ENCODE peak calls at places on chromosomes 16 and 17, in five cellular contexts. M is IMR-90, Y is mesenchymal stem cell, J is H9, L is mesendoderm. K is an unnamed sample.

GRCh38 chr17:82802141-82802540 is 37.7 kb downstream of the ZNF750 start:
- DNase-seq in L (no peak), Y (peak; percentile 70), J (no peak), M (peak; percentile 2), K (no peak)

GRCh38 chr17:78237403-78238012 is 6.1 kb downstream of the TMEM235 start:
- DNase-seq in J (no peak), Y (no peak), M (no peak), L (no peak), K (no peak)

GRCh38 chr17:38578229-38578628 is 27.5 kb downstream of the SRCIN1 start:
- DNase-seq in L (peak; percentile 91), Y (peak; percentile 6), M (no peak), J (peak; percentile 95), K (no peak)

GRCh38 chr17:45043813-45044540 is 7.5 kb downstream of the DCAKD start:
- DNase-seq in L (no peak), Y (no peak), J (peak; percentile 58), M (no peak), K (no peak)

GRCh38 chr16:84761448-84762368 is 58.1 kb upstream of the CRISPLD2 start:
- DNase-seq in M (peak; percentile 86), L (no peak), J (no peak), Y (peak; percentile 50), K (no peak)

GRCh38 chr16:58665200-58665599 is 19.4 kb downstream of the SLC38A7 start:
- DNase-seq in Y (no peak), L (no peak), M (no peak), J (no peak), K (no peak)

GRCh38 chr16:3458852-3459361 is 15.4 kb downstream of the NAA60 start:
- DNase-seq in J (no peak), M (peak; percentile 15), Y (peak; percentile 47), L (no peak), K (peak; percentile 22)

GRCh38 chr17:61481421-61481820 is 29.2 kb downstream of the TBX4 start:
- DNase-seq in L (no peak), Y (no peak), M (no peak), J (peak; percentile 36), K (no peak)

GRCh38 chr17:75632428-75632827 is 806 bp upstream of the SMIM5 start:
- DNase-seq in Y (no peak), L (no peak), M (no peak), J (no peak), K (no peak)

GRCh38 chr16:69036399-69037091 is 68.9 kb upstream of the HAS3 start:
- DNase-seq in J (no peak), L (no peak), Y (no peak), M (no peak), K (no peak)

GRCh38 chr16:69035375-69035774 is 70.1 kb upstream of the HAS3 start:
- DNase-seq in Y (no peak), L (no peak), J (no peak), M (no peak), K (no peak)

GRCh38 chr16:69037373-69038160 is 67.9 kb upstream of the HAS3 start:
- DNase-seq in M (no peak), J (no peak), Y (no peak), L (no peak), K (peak; percentile 93)

GRCh38 chr16:69039333-69039941 is 66.0 kb upstream of the HAS3 start:
- DNase-seq in Y (peak; percentile 44), J (no peak), M (peak; percentile 45), L (no peak), K (peak; percentile 41)

GRCh38 chr16:69040144-69040909 is 65.1 kb upstream of the HAS3 start:
- DNase-seq in Y (peak; percentile 36), J (no peak), L (no peak), M (peak; percentile 58), K (no peak)
- H3K4me2 ChIP-seq in Y (no peak overlapping the region), J (no peak overlapping the region), L (no peak overlapping the region), M (no peak overlapping the region), K (no peak overlapping the region)

GRCh38 chr17:80856863-80857488 is 134.7 kb upstream of the CHMP6 start:
- DNase-seq in J (no peak), M (peak; percentile 15), Y (no peak), L (peak; percentile 30), K (no peak)
- H2BK120ac ChIP-seq in J (no peak overlapping the region), M (peak overlapping the region; percentile 100), Y (peak overlapping the region; percentile 39), L (no peak overlapping the region), K (peak overlapping the region; percentile 2)

GRCh38 chr17:11797803-11798202 is 199.5 kb downstream of the ZNF18 start:
- DNase-seq in Y (no peak), L (peak; percentile 6), M (no peak), J (no peak), K (no peak)

DNA sequence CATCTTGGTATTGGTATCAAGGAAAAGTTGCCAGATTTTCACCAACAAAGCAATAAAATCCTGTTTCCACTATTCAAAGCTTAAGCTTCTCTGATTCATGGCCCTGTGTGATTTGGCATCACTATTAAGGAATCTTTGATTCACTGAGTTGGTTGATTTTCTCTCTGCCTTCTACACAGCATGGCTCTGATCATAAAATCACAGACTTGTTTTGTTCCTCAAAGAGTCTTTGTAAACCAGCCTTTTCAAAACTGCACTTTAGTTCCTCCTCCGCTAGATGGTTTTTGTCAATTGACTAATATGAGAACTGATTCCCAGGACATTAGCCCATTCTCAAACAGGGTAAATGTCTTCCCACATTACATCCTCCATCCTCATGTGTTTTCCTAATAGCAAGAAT is 197.6 kb downstream of the DNAH9 start:
- DNase-seq in L (no peak), M (no peak), J (no peak), Y (no peak), K (no peak)
- H3K4me2 ChIP-seq in L (no peak overlapping the region), M (no peak overlapping the region), J (no peak overlapping the region), Y (no peak overlapping the region), K (no peak overlapping the region)

GRCh38 chr16:57536306-57537193 is at the start of gene CCDC102A:
- DNase-seq in J (peak; percentile 57), Y (no peak), L (peak; percentile 46), M (no peak), K (no peak)
- H2BK120ac ChIP-seq in J (no peak within 1 kb of the TSS), Y (peak within 1 kb of the TSS; percentile 87), L (peak within 1 kb of the TSS; percentile 50), M (peak within 1 kb of the TSS; percentile 85), K (peak within 1 kb of the TSS; percentile 94)